ENCODE peak calls at places on chromosomes 4 and X, in seven cellular contexts. One of them, this sample, is unnamed.

GRCh38 chr4:170743633-170744032 is 653.9 kb upstream of the AADAT start:
- DNase-seq in IMR-90: no peak
- DNase-seq in NB4: no peak
- DNase-seq in SJCRH30: peak; percentile 34
- DNase-seq in stimulated activated CD4-positive, alpha-beta T cell treated with anti-CD3 and anti-CD28 coated beads, Interleukin-15, amount 100 ng/mL, for 24 hours: no peak
- DNase-seq in left lobe of liver: no peak
- DNase-seq in stimulated activated CD8-positive, alpha-beta memory T cell treated with anti-CD3 and anti-CD28 coated beads, Interleukin-4, amount 100 ng/mL, for 1 hour: no peak
- DNase-seq in this sample: no peak

GRCh38 chr4:157096439-157096838 is 20.5 kb downstream of the GLRB start:
- DNase-seq in IMR-90: no peak
- DNase-seq in NB4: no peak
- DNase-seq in SJCRH30: no peak
- DNase-seq in stimulated activated CD4-positive, alpha-beta T cell treated with anti-CD3 and anti-CD28 coated beads, Interleukin-15, amount 100 ng/mL, for 24 hours: no peak
- DNase-seq in left lobe of liver: no peak
- DNase-seq in stimulated activated CD8-positive, alpha-beta memory T cell treated with anti-CD3 and anti-CD28 coated beads, Interleukin-4, amount 100 ng/mL, for 1 hour: no peak
- DNase-seq in this sample: no peak

GRCh38 chr4:3235581-3235980 is 13.4 kb upstream of the MSANTD1 start:
- DNase-seq in IMR-90: no peak
- DNase-seq in NB4: no peak
- DNase-seq in SJCRH30: no peak
- DNase-seq in stimulated activated CD4-positive, alpha-beta T cell treated with anti-CD3 and anti-CD28 coated beads, Interleukin-15, amount 100 ng/mL, for 24 hours: no peak
- DNase-seq in left lobe of liver: no peak
- DNase-seq in stimulated activated CD8-positive, alpha-beta memory T cell treated with anti-CD3 and anti-CD28 coated beads, Interleukin-4, amount 100 ng/mL, for 1 hour: no peak
- DNase-seq in this sample: no peak

GRCh38 chr4:7939377-7940108 is at the start of gene AFAP1:
- DNase-seq in IMR-90: peak; percentile 76
- DNase-seq in NB4: no peak
- DNase-seq in SJCRH30: peak; percentile 89
- DNase-seq in stimulated activated CD4-positive, alpha-beta T cell treated with anti-CD3 and anti-CD28 coated beads, Interleukin-15, amount 100 ng/mL, for 24 hours: peak; percentile 92
- DNase-seq in left lobe of liver: peak; percentile 80
- DNase-seq in stimulated activated CD8-positive, alpha-beta memory T cell treated with anti-CD3 and anti-CD28 coated beads, Interleukin-4, amount 100 ng/mL, for 1 hour: peak; percentile 59
- DNase-seq in this sample: peak; percentile 83

GRCh38 chr4:136687596-136687995 is 844.7 kb downstream of the PCDH18 start:
- DNase-seq in IMR-90: no peak
- DNase-seq in NB4: no peak
- DNase-seq in SJCRH30: no peak
- DNase-seq in stimulated activated CD4-positive, alpha-beta T cell treated with anti-CD3 and anti-CD28 coated beads, Interleukin-15, amount 100 ng/mL, for 24 hours: no peak
- DNase-seq in left lobe of liver: no peak
- DNase-seq in stimulated activated CD8-positive, alpha-beta memory T cell treated with anti-CD3 and anti-CD28 coated beads, Interleukin-4, amount 100 ng/mL, for 1 hour: no peak
- DNase-seq in this sample: no peak

GRCh38 chr4:17511950-17512795 is at the start of gene QDPR:
- DNase-seq in IMR-90: peak; percentile 50
- DNase-seq in NB4: peak; percentile 94
- DNase-seq in SJCRH30: peak; percentile 86
- DNase-seq in stimulated activated CD4-positive, alpha-beta T cell treated with anti-CD3 and anti-CD28 coated beads, Interleukin-15, amount 100 ng/mL, for 24 hours: peak; percentile 90
- DNase-seq in left lobe of liver: peak; percentile 91
- DNase-seq in stimulated activated CD8-positive, alpha-beta memory T cell treated with anti-CD3 and anti-CD28 coated beads, Interleukin-4, amount 100 ng/mL, for 1 hour: peak; percentile 38
- DNase-seq in this sample: peak; percentile 69

GRCh38 chr4:70958681-70959080 is 34.8 kb upstream of the DCK start:
- DNase-seq in IMR-90: peak; percentile 89
- DNase-seq in NB4: no peak
- DNase-seq in SJCRH30: no peak
- DNase-seq in stimulated activated CD4-positive, alpha-beta T cell treated with anti-CD3 and anti-CD28 coated beads, Interleukin-15, amount 100 ng/mL, for 24 hours: no peak
- DNase-seq in left lobe of liver: no peak
- DNase-seq in stimulated activated CD8-positive, alpha-beta memory T cell treated with anti-CD3 and anti-CD28 coated beads, Interleukin-4, amount 100 ng/mL, for 1 hour: no peak
- DNase-seq in this sample: peak; percentile 91

GRCh38 chrX:93673056-93673868 is at the start of gene NAP1L3:
- DNase-seq in IMR-90: peak; percentile 44
- DNase-seq in NB4: no peak
- DNase-seq in SJCRH30: peak; percentile 42
- DNase-seq in stimulated activated CD4-positive, alpha-beta T cell treated with anti-CD3 and anti-CD28 coated beads, Interleukin-15, amount 100 ng/mL, for 24 hours: peak; percentile 70
- DNase-seq in left lobe of liver: no peak
- DNase-seq in stimulated activated CD8-positive, alpha-beta memory T cell treated with anti-CD3 and anti-CD28 coated beads, Interleukin-4, amount 100 ng/mL, for 1 hour: peak; percentile 19
- DNase-seq in this sample: peak; percentile 84

GRCh38 chrX:119417842-119418241 is 18.7 kb downstream of the SLC25A43 start:
- DNase-seq in IMR-90: no peak
- DNase-seq in NB4: peak; percentile 40
- DNase-seq in SJCRH30: no peak
- DNase-seq in stimulated activated CD4-positive, alpha-beta T cell treated with anti-CD3 and anti-CD28 coated beads, Interleukin-15, amount 100 ng/mL, for 24 hours: no peak
- DNase-seq in left lobe of liver: no peak
- DNase-seq in stimulated activated CD8-positive, alpha-beta memory T cell treated with anti-CD3 and anti-CD28 coated beads, Interleukin-4, amount 100 ng/mL, for 1 hour: no peak
- DNase-seq in this sample: peak; percentile 15

GRCh38 chr4:55851885-55852284 is 1.6 kb upstream of the EXOC1 start:
- DNase-seq in IMR-90: no peak
- DNase-seq in NB4: no peak
- DNase-seq in SJCRH30: no peak
- DNase-seq in stimulated activated CD4-positive, alpha-beta T cell treated with anti-CD3 and anti-CD28 coated beads, Interleukin-15, amount 100 ng/mL, for 24 hours: peak; percentile 28
- DNase-seq in left lobe of liver: no peak
- DNase-seq in stimulated activated CD8-positive, alpha-beta memory T cell treated with anti-CD3 and anti-CD28 coated beads, Interleukin-4, amount 100 ng/mL, for 1 hour: no peak
- DNase-seq in this sample: no peak

GRCh38 chrX:30228526-30228925 is 1.9 kb upstream of the MAGEB3 start:
- DNase-seq in IMR-90: no peak
- DNase-seq in NB4: no peak
- DNase-seq in SJCRH30: peak; percentile 1
- DNase-seq in stimulated activated CD4-positive, alpha-beta T cell treated with anti-CD3 and anti-CD28 coated beads, Interleukin-15, amount 100 ng/mL, for 24 hours: no peak
- DNase-seq in left lobe of liver: no peak
- DNase-seq in stimulated activated CD8-positive, alpha-beta memory T cell treated with anti-CD3 and anti-CD28 coated beads, Interleukin-4, amount 100 ng/mL, for 1 hour: no peak
- DNase-seq in this sample: no peak

GRCh38 chrX:123422875-123423274 is 238.8 kb downstream of the GRIA3 start:
- DNase-seq in IMR-90: peak; percentile 13
- DNase-seq in NB4: peak; percentile 9
- DNase-seq in SJCRH30: peak; percentile 7
- DNase-seq in stimulated activated CD4-positive, alpha-beta T cell treated with anti-CD3 and anti-CD28 coated beads, Interleukin-15, amount 100 ng/mL, for 24 hours: peak; percentile 1
- DNase-seq in left lobe of liver: peak; percentile 33
- DNase-seq in stimulated activated CD8-positive, alpha-beta memory T cell treated with anti-CD3 and anti-CD28 coated beads, Interleukin-4, amount 100 ng/mL, for 1 hour: no peak
- DNase-seq in this sample: peak; percentile 47

GRCh38 chr4:88098993-88099752 is 59.3 kb downstream of the ABCG2 start:
- DNase-seq in IMR-90: no peak
- DNase-seq in NB4: no peak
- DNase-seq in SJCRH30: no peak
- DNase-seq in stimulated activated CD4-positive, alpha-beta T cell treated with anti-CD3 and anti-CD28 coated beads, Interleukin-15, amount 100 ng/mL, for 24 hours: no peak
- DNase-seq in left lobe of liver: no peak
- DNase-seq in stimulated activated CD8-positive, alpha-beta memory T cell treated with anti-CD3 and anti-CD28 coated beads, Interleukin-4, amount 100 ng/mL, for 1 hour: no peak
- DNase-seq in this sample: no peak

GRCh38 chr4:75633846-75634245 is 3.5 kb upstream of the CDKL2 start:
- DNase-seq in IMR-90: peak; percentile 40
- DNase-seq in NB4: peak; percentile 26
- DNase-seq in SJCRH30: no peak
- DNase-seq in stimulated activated CD4-positive, alpha-beta T cell treated with anti-CD3 and anti-CD28 coated beads, Interleukin-15, amount 100 ng/mL, for 24 hours: no peak
- DNase-seq in left lobe of liver: no peak
- DNase-seq in stimulated activated CD8-positive, alpha-beta memory T cell treated with anti-CD3 and anti-CD28 coated beads, Interleukin-4, amount 100 ng/mL, for 1 hour: no peak
- DNase-seq in this sample: peak; percentile 67

GRCh38 chr4:105248613-105249012 is 101.9 kb downstream of the TET2 start:
- DNase-seq in IMR-90: no peak
- DNase-seq in NB4: no peak
- DNase-seq in SJCRH30: no peak
- DNase-seq in stimulated activated CD4-positive, alpha-beta T cell treated with anti-CD3 and anti-CD28 coated beads, Interleukin-15, amount 100 ng/mL, for 24 hours: no peak
- DNase-seq in left lobe of liver: no peak
- DNase-seq in stimulated activated CD8-positive, alpha-beta memory T cell treated with anti-CD3 and anti-CD28 coated beads, Interleukin-4, amount 100 ng/mL, for 1 hour: no peak
- DNase-seq in this sample: no peak

GRCh38 chr4:20840648-20841190 is 140.5 kb downstream of the PACRGL start:
- DNase-seq in IMR-90: no peak
- DNase-seq in NB4: no peak
- DNase-seq in SJCRH30: no peak
- DNase-seq in stimulated activated CD4-positive, alpha-beta T cell treated with anti-CD3 and anti-CD28 coated beads, Interleukin-15, amount 100 ng/mL, for 24 hours: no peak
- DNase-seq in left lobe of liver: no peak
- DNase-seq in stimulated activated CD8-positive, alpha-beta memory T cell treated with anti-CD3 and anti-CD28 coated beads, Interleukin-4, amount 100 ng/mL, for 1 hour: no peak
- DNase-seq in this sample: no peak